ENCODE peak calls at places on chromosomes 2 and 18, in six cellular contexts. N is bronchial epithelial cell; L is A549; R is stimulated activated CD4-positive, alpha-beta T cell treated with anti-CD3 and anti-CD28 coated beads, Interleukin-1b, Interleukin-23, amount 100 ng/mL, for 24 hours; C is activated gamma-delta T cell treated with Interleukin-2 at 50 U/mL for 16 hours; T is NCI-H460. I is an unnamed sample.

GRCh38 chr2:101360229-101360628 is 27.1 kb downstream of the CREG2 start:
- DNase-seq in T (no peak), R (no peak), C (no peak), L (no peak), N (peak), I (peak)

GRCh38 chr18:45245036-45245638 is 370.1 kb upstream of the SLC14A2 start:
- DNase-seq in N (no peak), R (no peak), T (no peak), L (no peak), C (no peak), I (no peak)

GRCh38 chr2:100817388-100817985 is 2.5 kb upstream of the NPAS2 start:
- DNase-seq in L (no peak), R (no peak), N (peak), C (no peak), T (no peak), I (no peak)

GRCh38 chr2:228268756-228269155 is 87.3 kb upstream of the SPHKAP start:
- DNase-seq in L (no peak), N (no peak), C (no peak), T (no peak), R (no peak), I (no peak)

GRCh38 chr2:69151974-69152373 is 139.0 kb downstream of the ANTXR1 start:
- DNase-seq in R (no peak), N (no peak), C (no peak), L (no peak), T (no peak), I (no peak)

GRCh38 chr18:10299686-10300085 is 154.7 kb upstream of the APCDD1 start:
- DNase-seq in L (no peak), C (no peak), N (no peak), R (no peak), T (no peak), I (no peak)

GRCh38 chr2:228771719-228772254 is 499.3 kb downstream of the PID1 start:
- DNase-seq in C (no peak), L (no peak), N (no peak), R (no peak), T (no peak), I (no peak)

GRCh38 chr2:142130111-142131015 is 453 bp downstream of the LRP1B start:
- DNase-seq in C (no peak), R (no peak), L (no peak), T (peak), N (peak), I (no peak)

GRCh38 chr2:75342504-75343175 is 143.3 kb upstream of the TACR1 start:
- DNase-seq in R (no peak), L (no peak), T (no peak), C (no peak), N (no peak), I (no peak)

GRCh38 chr2:62999905-63000304 is 50.7 kb upstream of the OTX1 start:
- DNase-seq in R (no peak), L (no peak), C (no peak), T (no peak), N (peak), I (no peak)

I was measured in HT-29.